ENCODE peak calls at places on chromosome 3, in eight cellular contexts. L, B, K, Y, T, Z, P and N are unnamed samples.

GRCh38 chr3:66348696-66349095 is 127.9 kb downstream of the SLC25A26 start:
- DNase-seq in L (no peak), B (no peak), K (no peak), Y (no peak), T (no peak), Z (no peak), P (no peak), N (no peak)

GRCh38 chr3:18556503-18556902 is 131.4 kb upstream of the SATB1 start:
- DNase-seq in L (no peak), B (no peak), K (no peak), Y (peak), T (no peak), Z (peak), P (no peak), N (no peak)

GRCh38 chr3:126607214-126607908 is 47.6 kb downstream of the TXNRD3 start:
- DNase-seq in L (no peak), B (no peak), K (no peak), Y (peak), T (no peak), Z (peak), P (peak), N (no peak)

GRCh38 chr3:169146112-169146665 is 517.3 kb downstream of the MECOM start:
- DNase-seq in L (no peak), B (peak), K (peak), Y (no peak), T (peak), Z (peak), P (peak), N (no peak)

GRCh38 chr3:119418091-119418512 is 45.3 kb downstream of the TMEM39A start:
- DNase-seq in L (no peak), B (peak), K (no peak), Y (no peak), T (no peak), Z (no peak), P (no peak), N (no peak)

GRCh38 chr3:37519661-37520060 is 342.0 kb upstream of the CTDSPL start:
- DNase-seq in L (no peak), B (no peak), K (no peak), Y (no peak), T (no peak), Z (no peak), P (no peak), N (no peak)

GRCh38 chr3:120094776-120095225 is 554 bp upstream of the GSK3B start:
- DNase-seq in L (peak), B (no peak), K (peak), Y (peak), T (peak), Z (peak), P (peak), N (peak)

GRCh38 chr3:129248286-129248979 is 973 bp upstream of the COPG1 start:
- DNase-seq in L (no peak), B (no peak), K (peak), Y (no peak), T (no peak), Z (no peak), P (no peak), N (no peak)

GRCh38 chr3:52490938-52491526 is 4.1 kb upstream of the STAB1 start:
- DNase-seq in L (no peak), B (peak), K (no peak), Y (no peak), T (peak), Z (no peak), P (no peak), N (no peak)

GRCh38 chr3:190345027-190345821 is 23.0 kb upstream of the CLDN1 start:
- DNase-seq in L (no peak), B (no peak), K (peak), Y (no peak), T (no peak), Z (peak), P (peak), N (no peak)

GRCh38 chr3:197308591-197308990 is 10.2 kb upstream of the DLG1 start:
- DNase-seq in L (no peak), B (peak), K (no peak), Y (no peak), T (no peak), Z (peak), P (peak), N (no peak)

GRCh38 chr3:71486831-71487230 is 96.7 kb downstream of the FOXP1 start:
- DNase-seq in L (no peak), B (no peak), K (no peak), Y (no peak), T (no peak), Z (no peak), P (no peak), N (no peak)

GRCh38 chr3:148601766-148602685 is 95.7 kb upstream of the AGTR1 start:
- DNase-seq in L (no peak), B (no peak), K (no peak), Y (no peak), T (no peak), Z (no peak), P (peak), N (peak)

GRCh38 chr3:48268381-48268935 is 27.6 kb downstream of the ZNF589 start:
- DNase-seq in L (no peak), B (no peak), K (no peak), Y (no peak), T (peak), Z (peak), P (no peak), N (no peak)

GRCh38 chr3:66629431-66630368 is 128.9 kb upstream of the LRIG1 start:
- DNase-seq in L (no peak), B (no peak), K (no peak), Y (no peak), T (no peak), Z (no peak), P (no peak), N (no peak)

GRCh38 chr3:46675843-46676567 is 17.5 kb downstream of the ALS2CL start:
- DNase-seq in L (no peak), B (peak), K (peak), Y (no peak), T (no peak), Z (no peak), P (peak), N (no peak)

GRCh38 chr3:117688583-117688982 is 979.0 kb downstream of the TUSC7 start:
- DNase-seq in L (no peak), B (no peak), K (no peak), Y (no peak), T (no peak), Z (no peak), P (no peak), N (no peak)

GRCh38 chr3:56468184-56469106 is at the start of gene ERC2:
- DNase-seq in L (no peak), B (peak), K (peak), Y (no peak), T (peak), Z (peak), P (peak), N (no peak)

GRCh38 chr3:130354430-130354829 is 9.0 kb downstream of the COL6A5 start:
- DNase-seq in L (no peak), B (no peak), K (no peak), Y (no peak), T (no peak), Z (peak), P (no peak), N (no peak)

GRCh38 chr3:130826516-130826915 is 67.4 kb upstream of the ATP2C1 start:
- DNase-seq in L (no peak), B (no peak), K (no peak), Y (no peak), T (no peak), Z (peak), P (no peak), N (no peak)

GRCh38 chr3:195031574-195032003 is 239.4 kb downstream of the XXYLT1 start:
- DNase-seq in L (no peak), B (no peak), K (no peak), Y (no peak), T (no peak), Z (no peak), P (no peak), N (no peak)

GRCh38 chr3:150349314-150350097 is 58.6 kb upstream of the TSC22D2 start:
- DNase-seq in L (peak), B (peak), K (no peak), Y (no peak), T (no peak), Z (peak), P (no peak), N (no peak)

GRCh38 chr3:145370870-145371269 is 790.1 kb downstream of the PLOD2 start:
- DNase-seq in L (no peak), B (no peak), K (no peak), Y (no peak), T (no peak), Z (no peak), P (no peak), N (no peak)

GRCh38 chr3:107561980-107562379 is 39.2 kb downstream of the BBX start:
- DNase-seq in L (no peak), B (no peak), K (no peak), Y (no peak), T (no peak), Z (peak), P (peak), N (peak)

GRCh38 chr3:121660356-121661171 is at the start of gene HCLS1:
- DNase-seq in L (peak), B (peak), K (peak), Y (peak), T (peak), Z (peak), P (no peak), N (no peak)

DNA sequence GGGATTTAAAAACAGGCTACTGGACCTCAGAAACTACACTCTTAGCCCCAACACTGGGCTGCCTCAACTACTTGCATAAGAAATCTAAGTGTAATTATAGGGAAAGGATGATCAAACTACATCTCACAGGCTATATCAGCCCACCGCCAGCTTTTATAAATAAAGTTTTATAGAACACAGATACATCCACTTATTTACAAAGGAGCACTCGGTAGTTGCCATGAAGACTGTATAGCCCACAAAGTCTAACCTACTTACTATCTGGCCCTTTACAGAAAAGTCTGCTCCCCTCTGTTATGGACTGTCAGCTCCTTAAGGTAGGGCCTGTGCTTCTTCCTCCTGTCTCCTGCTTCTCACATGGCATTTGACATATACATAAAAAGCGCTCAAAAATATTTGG is 9.5 kb downstream of the OSBPL10 start:
- DNase-seq in L (no peak), B (no peak), K (no peak), Y (no peak), T (no peak), Z (no peak), P (no peak), N (no peak)
- H3K4me3 ChIP-seq in L (no peak), B (no peak), K (no peak), Y (no peak), T (no peak), Z (no peak), P (no peak), N (no peak)

DNA sequence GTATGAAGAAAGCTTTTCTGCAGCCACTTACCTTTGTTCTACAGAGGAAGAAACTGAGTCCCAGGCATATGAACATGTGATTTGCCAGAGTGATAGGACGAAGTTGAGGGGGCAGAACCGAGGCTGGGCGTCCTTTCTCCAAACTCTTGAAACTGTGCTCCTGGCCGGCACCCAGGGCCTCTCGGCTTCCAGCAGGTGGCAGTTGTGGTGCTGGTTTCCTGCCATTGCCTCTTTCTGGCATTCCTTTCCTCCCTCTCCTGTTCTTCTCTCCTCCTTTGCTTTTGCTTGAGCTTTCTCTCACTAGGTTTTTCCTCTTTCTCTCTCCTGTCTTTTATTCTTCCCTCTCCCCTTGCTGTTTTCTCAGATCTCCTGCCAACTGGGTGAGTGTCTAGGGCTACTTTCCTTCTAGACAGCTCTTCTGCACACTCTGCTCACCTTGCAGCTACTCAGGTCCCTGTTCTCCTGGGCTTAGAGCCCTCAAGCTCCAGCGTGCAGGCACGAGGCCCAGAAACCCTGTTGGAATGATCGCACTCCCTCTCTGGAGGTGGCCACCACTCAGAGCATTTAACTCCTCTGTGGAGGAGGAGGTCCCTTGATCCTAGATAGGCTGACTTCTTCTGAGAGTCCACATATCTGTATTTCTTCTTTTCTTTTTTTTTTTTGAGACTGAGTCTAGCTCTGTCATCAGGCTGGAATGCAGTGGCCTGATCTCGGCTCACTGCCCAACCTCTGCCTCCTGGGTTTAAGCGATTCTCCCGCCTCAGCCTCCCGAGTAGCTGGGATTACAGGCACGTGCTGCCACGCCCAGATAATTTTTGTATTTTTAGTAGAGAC is 26.2 kb downstream of the TRAK1 start:
- DNase-seq in L (no peak), B (no peak), K (peak), Y (peak), T (peak), Z (peak), P (peak), N (no peak)
- TF ChIP-seq CTCF in L (peak), B (peak), K (peak), Y (peak), T (peak), Z (peak), P (peak), N (peak)

GRCh38 chr3:112306825-112307224 is 12.8 kb upstream of the SLC9C1 start:
- DNase-seq in L (no peak), B (no peak), K (no peak), Y (no peak), T (no peak), Z (no peak), P (no peak), N (no peak)

GRCh38 chr3:112303811-112304325 is 9.9 kb upstream of the SLC9C1 start:
- DNase-seq in L (no peak), B (no peak), K (no peak), Y (no peak), T (no peak), Z (peak), P (peak), N (no peak)

GRCh38 chr3:112302881-112303761 is 9.1 kb upstream of the SLC9C1 start:
- DNase-seq in L (no peak), B (no peak), K (no peak), Y (no peak), T (no peak), Z (no peak), P (peak), N (no peak)

GRCh38 chr3:112302061-112302830 is 8.2 kb upstream of the SLC9C1 start:
- DNase-seq in L (no peak), B (no peak), K (no peak), Y (no peak), T (no peak), Z (no peak), P (peak), N (no peak)

GRCh38 chr3:112304611-112305010 is 10.6 kb upstream of the SLC9C1 start:
- DNase-seq in L (no peak), B (no peak), K (no peak), Y (no peak), T (no peak), Z (no peak), P (no peak), N (no peak)
- H3K4me3 ChIP-seq in L (peak), B (no peak), K (no peak), Y (no peak), T (peak), Z (no peak), P (no peak), N (no peak)

GRCh38 chr3:166123088-166123487 is 285.9 kb upstream of the BCHE start:
- DNase-seq in L (no peak), B (no peak), K (no peak), Y (no peak), T (no peak), Z (peak), P (no peak), N (no peak)

GRCh38 chr3:166118049-166118448 is 280.8 kb upstream of the BCHE start:
- DNase-seq in L (no peak), B (no peak), K (no peak), Y (no peak), T (no peak), Z (no peak), P (no peak), N (no peak)

GRCh38 chr3:166125179-166125578 is 288.0 kb upstream of the BCHE start:
- DNase-seq in L (no peak), B (no peak), K (no peak), Y (no peak), T (no peak), Z (no peak), P (no peak), N (no peak)

GRCh38 chr3:166127969-166128368 is 290.7 kb upstream of the BCHE start:
- DNase-seq in L (no peak), B (no peak), K (no peak), Y (no peak), T (no peak), Z (no peak), P (no peak), N (no peak)

GRCh38 chr3:166123576-166123975 is 286.4 kb upstream of the BCHE start:
- DNase-seq in L (no peak), B (no peak), K (no peak), Y (no peak), T (no peak), Z (peak), P (peak), N (no peak)
- TF ChIP-seq CTCF in L (no peak), B (no peak), K (no peak), Y (no peak), T (no peak), Z (no peak), P (no peak), N (no peak)

GRCh38 chr3:158845748-158846350 is 44.0 kb downstream of the MFSD1 start:
- DNase-seq in L (no peak), B (no peak), K (peak), Y (peak), T (no peak), Z (peak), P (peak), N (no peak)

GRCh38 chr3:158849747-158850146 is 47.9 kb downstream of the MFSD1 start:
- DNase-seq in L (no peak), B (no peak), K (no peak), Y (no peak), T (no peak), Z (no peak), P (no peak), N (no peak)

GRCh38 chr3:158847885-158848284 is 46.0 kb downstream of the MFSD1 start:
- DNase-seq in L (no peak), B (no peak), K (no peak), Y (peak), T (no peak), Z (no peak), P (no peak), N (no peak)

GRCh38 chr3:158847466-158847849 is 45.6 kb downstream of the MFSD1 start:
- DNase-seq in L (no peak), B (no peak), K (no peak), Y (no peak), T (no peak), Z (no peak), P (no peak), N (no peak)

DNA sequence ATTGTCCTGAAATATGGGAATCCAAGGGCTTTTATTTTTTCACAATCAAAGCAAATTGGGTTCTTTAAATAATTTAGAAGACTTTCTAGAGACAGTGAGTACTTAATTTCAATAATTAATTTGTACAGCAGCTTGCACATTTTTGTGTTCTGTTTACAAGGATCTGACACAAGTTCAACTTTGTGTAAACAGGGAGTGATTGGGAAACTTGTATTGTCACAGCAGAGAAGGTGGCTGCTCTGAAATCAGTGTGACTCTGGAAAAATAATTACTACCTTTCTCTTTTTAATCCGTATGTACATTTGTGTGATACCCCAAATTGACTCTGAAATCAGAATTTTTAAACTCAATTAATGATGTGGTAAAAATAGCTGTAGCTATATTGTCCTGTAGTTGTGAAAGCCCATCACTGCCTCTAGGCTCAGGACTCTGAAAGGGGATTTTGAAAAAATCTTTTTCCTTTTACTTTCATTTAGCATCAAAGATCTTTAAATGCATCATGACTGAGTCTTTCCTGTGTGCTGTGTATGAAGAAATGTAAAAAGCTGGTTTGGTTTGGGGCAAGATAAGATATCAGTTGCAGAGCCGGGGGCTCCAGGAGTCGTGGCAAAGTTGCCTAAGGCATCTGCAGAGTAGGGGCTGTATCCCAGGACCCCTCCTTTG is 45.1 kb downstream of the MFSD1 start:
- DNase-seq in L (no peak), B (no peak), K (no peak), Y (no peak), T (no peak), Z (no peak), P (no peak), N (no peak)
- H3K4me3 ChIP-seq in L (no peak), B (no peak), K (no peak), Y (no peak), T (no peak), Z (no peak), P (no peak), N (no peak)

GRCh38 chr3:14402304-14402811 is at the start of gene SLC6A6:
- DNase-seq in L (peak), B (peak), K (peak), Y (peak), T (peak), Z (peak), P (peak), N (peak)
- TF ChIP-seq CTCF in L (peak), B (peak), K (peak), Y (peak), T (no peak), Z (peak), P (peak), N (peak)

GRCh38 chr3:49471856-49472495 is 1.9 kb downstream of the DAG1 start:
- DNase-seq in L (no peak), B (peak), K (no peak), Y (no peak), T (no peak), Z (no peak), P (no peak), N (no peak)
- H3K4me3 ChIP-seq in L (peak), B (no peak), K (no peak), Y (no peak), T (peak), Z (peak), P (peak), N (peak)